ENCODE peak calls at places on chromosomes 11 and 22, in seven cellular contexts. W, V, H, T, Q, G and X are unnamed samples.

GRCh38 chr22:38133331-38133730 is 22.8 kb upstream of the BAIAP2L2 start:
- DNase-seq in W (no peak), V (no peak), H (peak), T (no peak), Q (no peak), G (no peak), X (no peak)

GRCh38 chr22:47260551-47260950 is 498.1 kb downstream of the TBC1D22A start:
- DNase-seq in W (no peak), V (no peak), H (no peak), T (no peak), Q (no peak), G (no peak), X (no peak)

GRCh38 chr11:28628412-28628811 is 520.2 kb downstream of the METTL15 start:
- DNase-seq in W (no peak), V (no peak), H (no peak), T (no peak), Q (no peak), G (no peak), X (no peak)

GRCh38 chr11:207213-208176 is at the start of the genes BET1L and RIC8A:
- DNase-seq in W (peak), V (peak), H (peak), T (peak), Q (peak), G (peak), X (peak)

GRCh38 chr11:68266121-68266891 is 5.5 kb downstream of the C11orf24 start:
- DNase-seq in W (no peak), V (no peak), H (no peak), T (no peak), Q (no peak), G (no peak), X (no peak)

GRCh38 chr22:40547729-40548143 is 88.8 kb downstream of the MRTFA start:
- DNase-seq in W (no peak), V (no peak), H (no peak), T (no peak), Q (no peak), G (no peak), X (no peak)

GRCh38 chr11:14347494-14347893 is 11.5 kb downstream of the RRAS2 start:
- DNase-seq in W (no peak), V (no peak), H (no peak), T (no peak), Q (no peak), G (no peak), X (no peak)

GRCh38 chr22:35479359-35479758 is 61.3 kb upstream of the RASD2 start:
- DNase-seq in W (no peak), V (no peak), H (no peak), T (no peak), Q (no peak), G (no peak), X (no peak)

GRCh38 chr11:83852775-83853442 is 566.7 kb upstream of the CCDC90B start:
- DNase-seq in W (no peak), V (no peak), H (no peak), T (no peak), Q (no peak), G (no peak), X (no peak)

GRCh38 chr11:28727254-28727653 is 619.1 kb downstream of the METTL15 start:
- DNase-seq in W (no peak), V (no peak), H (no peak), T (no peak), Q (no peak), G (no peak), X (no peak)